ENCODE peak calls at places on chromosomes 5 and 9, in five cellular contexts. One of them, this sample, is unnamed.

GRCh38 chr5:137016783-137017324 is 482.3 kb downstream of the SPOCK1 start:
- DNase-seq in WTC11: peak
- DNase-seq in GM23338: peak
- DNase-seq in stimulated activated CD8-positive, alpha-beta memory T cell treated with anti-CD3 and anti-CD28 coated beads, Interleukin-4, amount 100 ng/mL, for 1 hour: no peak
- DNase-seq in GM06990: no peak
- DNase-seq in this sample: no peak

GRCh38 chr5:175663191-175664184 is 5.6 kb downstream of the HRH2 start:
- DNase-seq in WTC11: no peak
- DNase-seq in GM06990: no peak
- DNase-seq in GM23338: no peak
- DNase-seq in stimulated activated CD8-positive, alpha-beta memory T cell treated with anti-CD3 and anti-CD28 coated beads, Interleukin-4, amount 100 ng/mL, for 1 hour: no peak
- DNase-seq in this sample: no peak

GRCh38 chr5:73037545-73037944 is 81.7 kb downstream of the FCHO2 start:
- DNase-seq in GM06990: no peak
- DNase-seq in GM23338: no peak
- DNase-seq in stimulated activated CD8-positive, alpha-beta memory T cell treated with anti-CD3 and anti-CD28 coated beads, Interleukin-4, amount 100 ng/mL, for 1 hour: no peak
- DNase-seq in WTC11: no peak
- DNase-seq in this sample: no peak

GRCh38 chr9:133691191-133691590 is 47.0 kb downstream of the SARDH start:
- DNase-seq in stimulated activated CD8-positive, alpha-beta memory T cell treated with anti-CD3 and anti-CD28 coated beads, Interleukin-4, amount 100 ng/mL, for 1 hour: no peak
- DNase-seq in GM06990: no peak
- DNase-seq in GM23338: no peak
- DNase-seq in WTC11: no peak
- DNase-seq in this sample: no peak

GRCh38 chr5:152527358-152528048 is 122.4 kb upstream of the NMUR2 start:
- DNase-seq in stimulated activated CD8-positive, alpha-beta memory T cell treated with anti-CD3 and anti-CD28 coated beads, Interleukin-4, amount 100 ng/mL, for 1 hour: no peak
- DNase-seq in GM06990: peak
- DNase-seq in GM23338: no peak
- DNase-seq in WTC11: no peak
- DNase-seq in this sample: no peak

GRCh38 chr5:176693477-176693851 is 46.2 kb downstream of the TSPAN17 start:
- DNase-seq in GM06990: no peak
- DNase-seq in GM23338: no peak
- DNase-seq in WTC11: no peak
- DNase-seq in stimulated activated CD8-positive, alpha-beta memory T cell treated with anti-CD3 and anti-CD28 coated beads, Interleukin-4, amount 100 ng/mL, for 1 hour: no peak
- DNase-seq in this sample: no peak

GRCh38 chr5:173395257-173395932 is 67.2 kb upstream of the STC2 start:
- DNase-seq in stimulated activated CD8-positive, alpha-beta memory T cell treated with anti-CD3 and anti-CD28 coated beads, Interleukin-4, amount 100 ng/mL, for 1 hour: no peak
- DNase-seq in WTC11: peak
- DNase-seq in GM06990: no peak
- DNase-seq in GM23338: peak
- DNase-seq in this sample: no peak

GRCh38 chr5:15234366-15234765 is 265.6 kb upstream of the FBXL7 start:
- DNase-seq in GM23338: peak
- DNase-seq in WTC11: no peak
- DNase-seq in GM06990: no peak
- DNase-seq in stimulated activated CD8-positive, alpha-beta memory T cell treated with anti-CD3 and anti-CD28 coated beads, Interleukin-4, amount 100 ng/mL, for 1 hour: no peak
- DNase-seq in this sample: no peak

GRCh38 chr5:130549884-130550552 is 615.0 kb downstream of the HINT1 start:
- DNase-seq in WTC11: no peak
- DNase-seq in stimulated activated CD8-positive, alpha-beta memory T cell treated with anti-CD3 and anti-CD28 coated beads, Interleukin-4, amount 100 ng/mL, for 1 hour: no peak
- DNase-seq in GM23338: no peak
- DNase-seq in GM06990: no peak
- DNase-seq in this sample: peak

GRCh38 chr9:5886114-5886939 is 4.4 kb upstream of the MLANA start:
- DNase-seq in GM06990: peak
- DNase-seq in WTC11: peak
- DNase-seq in GM23338: peak
- DNase-seq in stimulated activated CD8-positive, alpha-beta memory T cell treated with anti-CD3 and anti-CD28 coated beads, Interleukin-4, amount 100 ng/mL, for 1 hour: peak
- DNase-seq in this sample: peak

GRCh38 chr5:10227396-10227795 is 22.3 kb downstream of the ATPSCKMT start:
- DNase-seq in GM06990: no peak
- DNase-seq in GM23338: no peak
- DNase-seq in stimulated activated CD8-positive, alpha-beta memory T cell treated with anti-CD3 and anti-CD28 coated beads, Interleukin-4, amount 100 ng/mL, for 1 hour: no peak
- DNase-seq in WTC11: no peak
- DNase-seq in this sample: no peak

GRCh38 chr5:177402271-177403043 is 2.0 kb upstream of the PFN3 start:
- DNase-seq in GM23338: peak
- DNase-seq in stimulated activated CD8-positive, alpha-beta memory T cell treated with anti-CD3 and anti-CD28 coated beads, Interleukin-4, amount 100 ng/mL, for 1 hour: no peak
- DNase-seq in WTC11: peak
- DNase-seq in GM06990: peak
- DNase-seq in this sample: no peak